ENCODE peak calls at places on chromosomes 6 and 20, in seven cellular contexts. One of them, this sample, is unnamed.

GRCh38 chr6:170165085-170165484 is 125.8 kb downstream of the DLL1 start:
- DNase-seq in left ventricle myocardium inferior: peak; percentile 58
- DNase-seq in effector memory CD4-positive, alpha-beta T cell: no peak
- DNase-seq in CD4-positive, alpha-beta memory T cell: no peak
- DNase-seq in keratinocyte: no peak
- DNase-seq in stomach: no peak
- DNase-seq in cardiac muscle cell: no peak
- DNase-seq in this sample: no peak

GRCh38 chr20:21134883-21135493 is 9.1 kb downstream of the KIZ start:
- DNase-seq in left ventricle myocardium inferior: no peak
- DNase-seq in CD4-positive, alpha-beta memory T cell: no peak
- DNase-seq in stomach: no peak
- DNase-seq in cardiac muscle cell: no peak
- DNase-seq in effector memory CD4-positive, alpha-beta T cell: no peak
- DNase-seq in keratinocyte: no peak
- DNase-seq in this sample: no peak

GRCh38 chr6:140380371-140381218 is 1006.1 kb upstream of the CITED2 start:
- DNase-seq in left ventricle myocardium inferior: no peak
- DNase-seq in stomach: no peak
- DNase-seq in keratinocyte: no peak
- DNase-seq in cardiac muscle cell: no peak
- DNase-seq in effector memory CD4-positive, alpha-beta T cell: no peak
- DNase-seq in CD4-positive, alpha-beta memory T cell: no peak
- DNase-seq in this sample: no peak

GRCh38 chr20:31707994-31708744 is 14.5 kb downstream of the BCL2L1 start:
- DNase-seq in keratinocyte: no peak
- DNase-seq in left ventricle myocardium inferior: peak; percentile 64
- DNase-seq in stomach: peak; percentile 80
- DNase-seq in CD4-positive, alpha-beta memory T cell: no peak
- DNase-seq in cardiac muscle cell: no peak
- DNase-seq in effector memory CD4-positive, alpha-beta T cell: no peak
- DNase-seq in this sample: no peak

GRCh38 chr6:168247456-168248147 is 72.0 kb downstream of the DACT2 start:
- DNase-seq in stomach: peak; percentile 68
- DNase-seq in CD4-positive, alpha-beta memory T cell: no peak
- DNase-seq in left ventricle myocardium inferior: no peak
- DNase-seq in cardiac muscle cell: peak; percentile 26
- DNase-seq in keratinocyte: no peak
- DNase-seq in effector memory CD4-positive, alpha-beta T cell: no peak
- DNase-seq in this sample: no peak

GRCh38 chr20:47741669-47742345 is 43.5 kb downstream of the SULF2 start:
- DNase-seq in cardiac muscle cell: no peak
- DNase-seq in left ventricle myocardium inferior: no peak
- DNase-seq in keratinocyte: no peak
- DNase-seq in CD4-positive, alpha-beta memory T cell: no peak
- DNase-seq in effector memory CD4-positive, alpha-beta T cell: no peak
- DNase-seq in stomach: no peak
- DNase-seq in this sample: no peak

GRCh38 chr20:53948383-53949318 is 121.7 kb downstream of the BCAS1 start:
- DNase-seq in keratinocyte: no peak
- DNase-seq in effector memory CD4-positive, alpha-beta T cell: no peak
- DNase-seq in stomach: no peak
- DNase-seq in left ventricle myocardium inferior: no peak
- DNase-seq in CD4-positive, alpha-beta memory T cell: peak; percentile 43
- DNase-seq in cardiac muscle cell: no peak
- DNase-seq in this sample: no peak

GRCh38 chr6:3442444-3443220 is 14.2 kb downstream of the SLC22A23 start:
- DNase-seq in left ventricle myocardium inferior: no peak
- DNase-seq in keratinocyte: no peak
- DNase-seq in stomach: no peak
- DNase-seq in cardiac muscle cell: peak; percentile 75
- DNase-seq in CD4-positive, alpha-beta memory T cell: no peak
- DNase-seq in effector memory CD4-positive, alpha-beta T cell: no peak
- DNase-seq in this sample: no peak

GRCh38 chr6:116568851-116569755 is 2.2 kb upstream of the RWDD1 start:
- DNase-seq in keratinocyte: no peak
- DNase-seq in CD4-positive, alpha-beta memory T cell: no peak
- DNase-seq in cardiac muscle cell: no peak
- DNase-seq in stomach: no peak
- DNase-seq in left ventricle myocardium inferior: no peak
- DNase-seq in effector memory CD4-positive, alpha-beta T cell: no peak
- DNase-seq in this sample: no peak

GRCh38 chr6:157879873-157880254 is 56.8 kb downstream of the SNX9 start:
- DNase-seq in left ventricle myocardium inferior: no peak
- DNase-seq in stomach: no peak
- DNase-seq in CD4-positive, alpha-beta memory T cell: no peak
- DNase-seq in effector memory CD4-positive, alpha-beta T cell: no peak
- DNase-seq in keratinocyte: no peak
- DNase-seq in cardiac muscle cell: no peak
- DNase-seq in this sample: no peak

GRCh38 chr6:9659848-9660247 is 755.0 kb downstream of the TFAP2A start:
- DNase-seq in CD4-positive, alpha-beta memory T cell: no peak
- DNase-seq in stomach: no peak
- DNase-seq in cardiac muscle cell: no peak
- DNase-seq in keratinocyte: no peak
- DNase-seq in effector memory CD4-positive, alpha-beta T cell: no peak
- DNase-seq in left ventricle myocardium inferior: no peak
- DNase-seq in this sample: no peak

GRCh38 chr6:652865-653264 is 4.0 kb downstream of the HUS1B start:
- DNase-seq in cardiac muscle cell: no peak
- DNase-seq in keratinocyte: no peak
- DNase-seq in effector memory CD4-positive, alpha-beta T cell: no peak
- DNase-seq in CD4-positive, alpha-beta memory T cell: no peak
- DNase-seq in stomach: no peak
- DNase-seq in left ventricle myocardium inferior: no peak
- DNase-seq in this sample: no peak

GRCh38 chr6:166551797-166552495 is 34.5 kb downstream of the RAMACL start:
- DNase-seq in cardiac muscle cell: no peak
- DNase-seq in effector memory CD4-positive, alpha-beta T cell: no peak
- DNase-seq in stomach: no peak
- DNase-seq in CD4-positive, alpha-beta memory T cell: no peak
- DNase-seq in keratinocyte: no peak
- DNase-seq in left ventricle myocardium inferior: no peak
- DNase-seq in this sample: no peak

GRCh38 chr6:166555066-166555465 is 31.4 kb downstream of the RAMACL start:
- DNase-seq in cardiac muscle cell: no peak
- DNase-seq in stomach: no peak
- DNase-seq in left ventricle myocardium inferior: no peak
- DNase-seq in CD4-positive, alpha-beta memory T cell: no peak
- DNase-seq in keratinocyte: no peak
- DNase-seq in effector memory CD4-positive, alpha-beta T cell: no peak
- DNase-seq in this sample: no peak

GRCh38 chr6:166553563-166554271 is 32.8 kb downstream of the RAMACL start:
- DNase-seq in CD4-positive, alpha-beta memory T cell: no peak
- DNase-seq in keratinocyte: peak; percentile 76
- DNase-seq in cardiac muscle cell: peak; percentile 81
- DNase-seq in left ventricle myocardium inferior: peak; percentile 50
- DNase-seq in effector memory CD4-positive, alpha-beta T cell: no peak
- DNase-seq in stomach: no peak
- DNase-seq in this sample: no peak

GRCh38 chr6:166554316-166554715 is 32.2 kb downstream of the RAMACL start:
- DNase-seq in keratinocyte: no peak
- DNase-seq in CD4-positive, alpha-beta memory T cell: no peak
- DNase-seq in cardiac muscle cell: no peak
- DNase-seq in effector memory CD4-positive, alpha-beta T cell: no peak
- DNase-seq in left ventricle myocardium inferior: peak; percentile 45
- DNase-seq in stomach: no peak
- DNase-seq in this sample: no peak

DNA sequence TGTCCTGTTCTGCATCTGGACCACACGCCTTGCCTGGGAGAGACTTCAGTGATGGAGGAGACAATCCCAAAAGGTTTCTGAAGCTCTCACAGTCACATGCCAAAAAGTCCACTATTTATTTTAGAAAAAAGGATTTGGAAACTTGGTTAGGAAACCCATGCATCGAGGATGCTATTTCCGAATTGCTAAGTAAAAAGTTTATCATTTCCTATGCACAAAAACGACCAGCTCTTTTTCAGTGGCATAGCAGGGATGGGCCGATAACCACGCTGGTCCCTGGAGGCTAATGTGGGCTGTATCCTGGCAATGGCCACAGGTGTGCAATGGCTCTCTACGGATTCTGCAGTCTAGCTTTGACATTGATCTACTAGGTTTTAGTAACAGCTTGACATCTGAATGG is 33.9 kb downstream of the RAMACL start:
- DNase-seq in keratinocyte: no peak
- DNase-seq in CD4-positive, alpha-beta memory T cell: no peak
- DNase-seq in left ventricle myocardium inferior: no peak
- DNase-seq in stomach: no peak
- DNase-seq in cardiac muscle cell: no peak
- DNase-seq in effector memory CD4-positive, alpha-beta T cell: no peak
- DNase-seq in this sample: no peak
- H3K27ac ChIP-seq in keratinocyte: no peak overlapping the region
- H3K27ac ChIP-seq in CD4-positive, alpha-beta memory T cell: no peak overlapping the region
- H3K27ac ChIP-seq in left ventricle myocardium inferior: peak overlapping the region; percentile 90
- H3K27ac ChIP-seq in stomach: no peak overlapping the region
- H3K27ac ChIP-seq in cardiac muscle cell: no peak overlapping the region
- H3K27ac ChIP-seq in effector memory CD4-positive, alpha-beta T cell: no peak overlapping the region
- H3K27ac ChIP-seq in this sample: no peak overlapping the region

GRCh38 chr6:42046491-42047219 is 3.7 kb upstream of the TAF8 start:
- DNase-seq in CD4-positive, alpha-beta memory T cell: no peak
- DNase-seq in stomach: no peak
- DNase-seq in left ventricle myocardium inferior: no peak
- DNase-seq in keratinocyte: no peak
- DNase-seq in effector memory CD4-positive, alpha-beta T cell: no peak
- DNase-seq in cardiac muscle cell: peak; percentile 83
- DNase-seq in this sample: no peak

GRCh38 chr6:42045538-42046460 is 4.5 kb upstream of the TAF8 start:
- DNase-seq in cardiac muscle cell: peak; percentile 93
- DNase-seq in effector memory CD4-positive, alpha-beta T cell: peak; percentile 69
- DNase-seq in keratinocyte: peak; percentile 48
- DNase-seq in stomach: peak; percentile 98
- DNase-seq in left ventricle myocardium inferior: peak; percentile 96
- DNase-seq in CD4-positive, alpha-beta memory T cell: peak; percentile 90
- DNase-seq in this sample: peak; percentile 95

GRCh38 chr6:42041131-42042055 is 8.9 kb upstream of the TAF8 start:
- DNase-seq in left ventricle myocardium inferior: peak; percentile 58
- DNase-seq in cardiac muscle cell: peak; percentile 62
- DNase-seq in keratinocyte: no peak
- DNase-seq in CD4-positive, alpha-beta memory T cell: no peak
- DNase-seq in effector memory CD4-positive, alpha-beta T cell: no peak
- DNase-seq in stomach: no peak
- DNase-seq in this sample: no peak

GRCh38 chr6:42042108-42042507 is 8.2 kb upstream of the TAF8 start:
- DNase-seq in stomach: no peak
- DNase-seq in cardiac muscle cell: no peak
- DNase-seq in left ventricle myocardium inferior: no peak
- DNase-seq in effector memory CD4-positive, alpha-beta T cell: no peak
- DNase-seq in CD4-positive, alpha-beta memory T cell: no peak
- DNase-seq in keratinocyte: no peak
- DNase-seq in this sample: peak; percentile 34

GRCh38 chr6:42043787-42044475 is 6.4 kb upstream of the TAF8 start:
- DNase-seq in CD4-positive, alpha-beta memory T cell: peak; percentile 90
- DNase-seq in left ventricle myocardium inferior: peak; percentile 86
- DNase-seq in cardiac muscle cell: peak; percentile 88
- DNase-seq in keratinocyte: peak; percentile 30
- DNase-seq in stomach: peak; percentile 85
- DNase-seq in effector memory CD4-positive, alpha-beta T cell: peak; percentile 89
- DNase-seq in this sample: peak; percentile 92
- H3K4me3 ChIP-seq in CD4-positive, alpha-beta memory T cell: peak overlapping the region; percentile 49
- H3K4me3 ChIP-seq in left ventricle myocardium inferior: peak overlapping the region; percentile 38
- H3K4me3 ChIP-seq in cardiac muscle cell: no peak overlapping the region
- H3K4me3 ChIP-seq in keratinocyte: no peak overlapping the region
- H3K4me3 ChIP-seq in stomach: peak overlapping the region; percentile 27
- H3K4me3 ChIP-seq in effector memory CD4-positive, alpha-beta T cell: peak overlapping the region; percentile 35
- H3K4me3 ChIP-seq in this sample: peak overlapping the region; percentile 59

DNA sequence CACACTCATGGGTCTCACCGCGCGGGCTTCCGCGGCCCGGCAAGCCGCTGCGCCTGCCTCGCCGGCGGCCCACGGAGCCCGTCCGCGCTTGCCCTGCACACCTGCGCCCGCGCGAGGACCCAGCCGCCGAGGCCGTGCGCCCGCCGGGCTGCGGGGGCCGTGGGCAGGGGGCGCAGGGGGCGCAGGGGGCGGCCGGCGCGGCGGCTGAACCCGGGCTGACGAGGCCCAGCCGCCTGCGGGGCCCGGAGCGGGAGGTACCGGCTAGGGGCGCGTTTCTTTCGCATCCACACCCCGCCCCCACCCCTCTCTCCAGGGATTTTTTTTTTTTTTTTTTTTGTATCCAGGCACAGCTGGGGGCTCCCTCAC is 43.8 kb upstream of the OSTM1 start:
- DNase-seq in left ventricle myocardium inferior: no peak
- DNase-seq in CD4-positive, alpha-beta memory T cell: no peak
- DNase-seq in cardiac muscle cell: no peak
- DNase-seq in stomach: no peak
- DNase-seq in effector memory CD4-positive, alpha-beta T cell: no peak
- DNase-seq in keratinocyte: no peak
- DNase-seq in this sample: no peak
- H3K4me1 ChIP-seq in left ventricle myocardium inferior: peaks cover 56% of the 10 kb centered on the region
- H3K4me1 ChIP-seq in CD4-positive, alpha-beta memory T cell: peaks cover 57% of the 10 kb centered on the region
- H3K4me1 ChIP-seq in cardiac muscle cell: peaks cover 5% of the 10 kb centered on the region
- H3K4me1 ChIP-seq in stomach: peaks cover 61% of the 10 kb centered on the region
- H3K4me1 ChIP-seq in effector memory CD4-positive, alpha-beta T cell: peaks cover 41% of the 10 kb centered on the region
- H3K4me1 ChIP-seq in keratinocyte: peaks cover 29% of the 10 kb centered on the region
- H3K4me1 ChIP-seq in this sample: peaks cover 40% of the 10 kb centered on the region

DNA sequence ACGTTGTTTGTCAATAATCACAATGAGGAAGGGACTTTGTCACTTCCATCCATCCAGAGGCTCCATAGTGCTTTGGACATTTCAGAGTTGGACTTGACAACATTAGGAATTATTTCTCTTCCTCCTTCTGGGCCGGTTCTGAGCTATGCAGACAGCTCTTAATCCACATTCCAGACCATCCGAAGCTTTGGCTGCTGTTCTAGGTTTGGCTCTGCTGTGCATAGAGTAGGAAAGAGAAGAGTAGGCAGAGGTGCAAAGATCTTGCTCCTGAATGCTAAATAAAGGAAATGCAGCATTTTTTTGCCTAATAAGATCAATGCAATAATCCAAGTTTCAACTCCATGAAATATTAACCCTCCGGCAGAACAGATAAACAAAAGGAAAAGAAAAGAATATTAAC is 251.8 kb upstream of the PRND start:
- DNase-seq in CD4-positive, alpha-beta memory T cell: no peak
- DNase-seq in effector memory CD4-positive, alpha-beta T cell: no peak
- DNase-seq in cardiac muscle cell: no peak
- DNase-seq in left ventricle myocardium inferior: no peak
- DNase-seq in stomach: no peak
- DNase-seq in keratinocyte: no peak
- DNase-seq in this sample: no peak
- H3K27ac ChIP-seq in CD4-positive, alpha-beta memory T cell: no peak overlapping the region
- H3K27ac ChIP-seq in effector memory CD4-positive, alpha-beta T cell: no peak overlapping the region
- H3K27ac ChIP-seq in cardiac muscle cell: no peak overlapping the region
- H3K27ac ChIP-seq in left ventricle myocardium inferior: no peak overlapping the region
- H3K27ac ChIP-seq in stomach: no peak overlapping the region
- H3K27ac ChIP-seq in keratinocyte: no peak overlapping the region
- H3K27ac ChIP-seq in this sample: no peak overlapping the region

GRCh38 chr20:40673442-40673841 is 15.6 kb downstream of the MAFB start:
- DNase-seq in keratinocyte: no peak
- DNase-seq in CD4-positive, alpha-beta memory T cell: no peak
- DNase-seq in left ventricle myocardium inferior: no peak
- DNase-seq in stomach: peak; percentile 46
- DNase-seq in effector memory CD4-positive, alpha-beta T cell: no peak
- DNase-seq in cardiac muscle cell: no peak
- DNase-seq in this sample: no peak
- H3K4me3 ChIP-seq in keratinocyte: no peak overlapping the region
- H3K4me3 ChIP-seq in CD4-positive, alpha-beta memory T cell: no peak overlapping the region
- H3K4me3 ChIP-seq in left ventricle myocardium inferior: no peak overlapping the region
- H3K4me3 ChIP-seq in stomach: no peak overlapping the region
- H3K4me3 ChIP-seq in effector memory CD4-positive, alpha-beta T cell: no peak overlapping the region
- H3K4me3 ChIP-seq in cardiac muscle cell: no peak overlapping the region
- H3K4me3 ChIP-seq in this sample: no peak overlapping the region

This sample was measured in naive thymus-derived CD4-positive, alpha-beta T cell.